ENCODE peak calls at places on chromosomes 7 and 10, in seven cellular contexts. Y is kidney epithelial cell; T is lower leg skin; E is psoas muscle; O is activated B cell treated with CpG ODN at 0.5 μM for 24 hours; F is GM13977; C is CD4-positive, alpha-beta T cell. Q is an unnamed sample.

GRCh38 chr10:33335550-33335799 is 1.0 kb upstream of the NRP1 start:
- DNase-seq in Y (no peak), T (no peak), E (no peak), O (no peak), F (peak), C (no peak), Q (no peak)

GRCh38 chr10:28734940-28735759 is 57.8 kb downstream of the BAMBI start:
- DNase-seq in Y (peak), T (peak), E (no peak), O (no peak), F (no peak), C (no peak), Q (no peak)

GRCh38 chr7:144786522-144786921 is 49.3 kb downstream of the TPK1 start:
- DNase-seq in Y (no peak), T (no peak), E (no peak), O (no peak), F (peak), C (no peak), Q (no peak)

GRCh38 chr10:89937494-89937893 is 236.1 kb downstream of the KIF20B start:
- DNase-seq in Y (no peak), T (no peak), E (no peak), O (no peak), F (no peak), C (no peak), Q (no peak)

GRCh38 chr7:102404005-102404861 is 8.1 kb downstream of the PRKRIP1 start:
- DNase-seq in Y (peak), T (no peak), E (no peak), O (no peak), F (peak), C (peak), Q (peak)

GRCh38 chr7:50474382-50475155 is 24.4 kb upstream of the FIGNL1 start:
- DNase-seq in Y (no peak), T (peak), E (no peak), O (no peak), F (no peak), C (no peak), Q (no peak)

GRCh38 chr7:143225047-143225446 is 3.2 kb downstream of the TAS2R40 start:
- DNase-seq in Y (no peak), T (no peak), E (no peak), O (no peak), F (no peak), C (no peak), Q (no peak)

GRCh38 chr7:18429547-18429946 is 66.0 kb upstream of the HDAC9 start:
- DNase-seq in Y (no peak), T (no peak), E (no peak), O (no peak), F (no peak), C (no peak), Q (no peak)

GRCh38 chr7:45697576-45698136 is 123.5 kb downstream of the ADCY1 start:
- DNase-seq in Y (no peak), T (no peak), E (no peak), O (no peak), F (no peak), C (no peak), Q (no peak)

GRCh38 chr10:34955391-34955790 is 134.8 kb downstream of the CUL2 start:
- DNase-seq in Y (no peak), T (no peak), E (no peak), O (no peak), F (no peak), C (no peak), Q (no peak)

GRCh38 chr10:73886085-73886529 is 11.8 kb upstream of the CAMK2G start:
- DNase-seq in Y (no peak), T (peak), E (peak), O (peak), F (peak), C (peak), Q (peak)

GRCh38 chr10:63547628-63548356 is 26.6 kb downstream of the REEP3 start:
- DNase-seq in Y (no peak), T (no peak), E (no peak), O (no peak), F (no peak), C (no peak), Q (no peak)

GRCh38 chr10:127908106-127908957 is 1.4 kb downstream of the PTPRE start:
- DNase-seq in Y (peak), T (peak), E (peak), O (no peak), F (no peak), C (no peak), Q (no peak)

GRCh38 chr10:71330789-71331404 is 11.8 kb downstream of the SLC29A3 start:
- DNase-seq in Y (no peak), T (no peak), E (no peak), O (no peak), F (no peak), C (no peak), Q (no peak)

GRCh38 chr10:113199459-113199858 is 249.4 kb downstream of the TCF7L2 start:
- DNase-seq in Y (peak), T (no peak), E (no peak), O (no peak), F (no peak), C (no peak), Q (no peak)

GRCh38 chr10:36759111-36759805 is 366.1 kb upstream of the ANKRD30A start:
- DNase-seq in Y (peak), T (no peak), E (no peak), O (no peak), F (no peak), C (no peak), Q (no peak)

GRCh38 chr10:86261933-86262665 is 104.5 kb downstream of the GRID1 start:
- DNase-seq in Y (no peak), T (peak), E (no peak), O (no peak), F (peak), C (no peak), Q (no peak)

GRCh38 chr10:44976352-44977198 is 2.0 kb downstream of the DEPP1 start:
- DNase-seq in Y (no peak), T (no peak), E (no peak), O (no peak), F (no peak), C (no peak), Q (no peak)
- TF ChIP-seq CTCF in Y (no peak), T (no peak), E (no peak), O (no peak), F (no peak), C (no peak), Q (no peak)

GRCh38 chr10:15898046-15898445 is 37.7 kb upstream of the MINDY3 start:
- DNase-seq in Y (no peak), T (no peak), E (no peak), O (no peak), F (no peak), C (no peak), Q (no peak)
- TF ChIP-seq CTCF in Y (peak), T (no peak), E (peak), O (no peak), F (peak), C (peak), Q (peak)

GRCh38 chr10:132479603-132480221 is 57.9 kb upstream of the INPP5A start:
- DNase-seq in Y (no peak), T (no peak), E (peak), O (no peak), F (no peak), C (no peak), Q (no peak)
- TF ChIP-seq CTCF in Y (no peak), T (no peak), E (no peak), O (no peak), F (no peak), C (no peak), Q (no peak)

GRCh38 chr10:95742529-95742884 is 13.5 kb upstream of the ENTPD1 start:
- DNase-seq in Y (no peak), T (no peak), E (no peak), O (no peak), F (no peak), C (no peak), Q (no peak)

GRCh38 chr10:95739046-95739445 is 16.9 kb upstream of the ENTPD1 start:
- DNase-seq in Y (no peak), T (no peak), E (no peak), O (no peak), F (no peak), C (no peak), Q (no peak)

GRCh38 chr10:95745487-95745886 is 10.5 kb upstream of the ENTPD1 start:
- DNase-seq in Y (no peak), T (no peak), E (no peak), O (no peak), F (peak), C (no peak), Q (no peak)

GRCh38 chr10:95742962-95743535 is 12.9 kb upstream of the ENTPD1 start:
- DNase-seq in Y (no peak), T (no peak), E (no peak), O (no peak), F (no peak), C (no peak), Q (no peak)

DNA sequence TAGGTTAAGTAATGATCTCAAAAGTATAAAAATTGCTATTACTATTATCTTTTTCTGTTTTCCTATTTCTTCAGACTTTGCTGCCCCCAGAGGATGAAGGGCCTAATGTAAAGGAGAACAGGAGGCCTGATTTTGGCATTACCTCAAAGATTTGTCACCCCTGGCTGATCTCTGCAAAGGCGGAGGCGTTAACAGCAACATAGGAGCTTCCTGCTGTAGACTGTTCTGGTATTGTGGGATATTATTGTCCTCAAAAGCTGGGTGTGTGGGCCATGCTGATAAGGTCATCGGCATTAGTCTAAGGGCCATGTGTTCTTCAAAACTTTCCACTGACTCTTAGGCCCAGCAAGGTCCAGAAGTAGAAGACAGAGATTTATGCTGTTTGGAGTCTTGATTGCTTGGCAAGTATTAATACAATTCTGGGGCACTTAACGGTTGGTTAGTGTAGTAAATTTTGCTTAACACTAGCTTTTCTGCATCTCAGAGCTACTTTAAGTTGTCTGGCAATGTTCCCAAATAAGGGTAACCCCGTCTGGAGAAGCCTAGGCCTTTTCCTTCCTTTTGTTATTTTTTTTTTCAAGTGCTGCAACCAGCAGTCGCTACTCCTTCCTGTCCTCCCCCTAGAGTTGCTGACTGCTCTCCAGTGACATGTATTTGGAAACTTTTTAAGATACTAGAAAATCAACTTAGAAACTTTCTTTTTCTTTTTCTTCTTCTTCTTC is 14.0 kb upstream of the ENTPD1 start:
- DNase-seq in Y (no peak), T (no peak), E (no peak), O (no peak), F (peak), C (no peak), Q (no peak)
- TF ChIP-seq CTCF in Y (no peak), T (no peak), E (no peak), O (no peak), F (peak), C (no peak), Q (no peak)

DNA sequence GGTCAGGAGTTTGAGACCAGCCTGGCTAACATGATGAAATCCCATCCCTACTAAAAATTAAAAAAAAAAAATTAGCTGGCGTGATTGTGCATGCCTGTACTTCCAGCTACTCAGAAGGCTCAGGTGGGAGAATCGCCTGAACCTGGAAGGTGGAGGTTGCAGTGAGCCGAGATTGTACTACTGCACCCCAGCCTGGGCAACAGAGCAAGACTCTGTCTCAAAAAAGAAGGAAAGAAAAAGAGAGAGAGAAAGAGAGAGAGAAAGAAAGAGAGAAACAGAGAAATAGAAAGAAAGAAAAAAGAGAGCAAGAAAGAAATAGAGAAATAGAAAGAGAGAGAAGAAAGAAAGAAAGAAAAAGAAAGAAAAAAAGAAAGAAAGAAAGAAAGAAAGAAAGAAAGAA is 292.8 kb upstream of the KLF6 start:
- DNase-seq in Y (no peak), T (no peak), E (no peak), O (no peak), F (no peak), C (no peak), Q (no peak)
- TF ChIP-seq CTCF in Y (no peak), T (no peak), E (no peak), O (no peak), F (no peak), C (no peak), Q (no peak)

GRCh38 chr7:75884401-75884800 is 5.6 kb downstream of the RHBDD2 start:
- DNase-seq in Y (no peak), T (no peak), E (no peak), O (no peak), F (no peak), C (no peak), Q (no peak)

GRCh38 chr7:75880242-75880641 is 1.4 kb downstream of the RHBDD2 start:
- DNase-seq in Y (no peak), T (no peak), E (no peak), O (no peak), F (no peak), C (no peak), Q (no peak)

GRCh38 chr7:75878769-75879596 is at the start of gene RHBDD2:
- DNase-seq in Y (peak), T (peak), E (peak), O (peak), F (peak), C (peak), Q (peak)

GRCh38 chr7:75879771-75880184 is 944 bp downstream of the RHBDD2 start:
- DNase-seq in Y (no peak), T (no peak), E (no peak), O (no peak), F (no peak), C (no peak), Q (no peak)

DNA sequence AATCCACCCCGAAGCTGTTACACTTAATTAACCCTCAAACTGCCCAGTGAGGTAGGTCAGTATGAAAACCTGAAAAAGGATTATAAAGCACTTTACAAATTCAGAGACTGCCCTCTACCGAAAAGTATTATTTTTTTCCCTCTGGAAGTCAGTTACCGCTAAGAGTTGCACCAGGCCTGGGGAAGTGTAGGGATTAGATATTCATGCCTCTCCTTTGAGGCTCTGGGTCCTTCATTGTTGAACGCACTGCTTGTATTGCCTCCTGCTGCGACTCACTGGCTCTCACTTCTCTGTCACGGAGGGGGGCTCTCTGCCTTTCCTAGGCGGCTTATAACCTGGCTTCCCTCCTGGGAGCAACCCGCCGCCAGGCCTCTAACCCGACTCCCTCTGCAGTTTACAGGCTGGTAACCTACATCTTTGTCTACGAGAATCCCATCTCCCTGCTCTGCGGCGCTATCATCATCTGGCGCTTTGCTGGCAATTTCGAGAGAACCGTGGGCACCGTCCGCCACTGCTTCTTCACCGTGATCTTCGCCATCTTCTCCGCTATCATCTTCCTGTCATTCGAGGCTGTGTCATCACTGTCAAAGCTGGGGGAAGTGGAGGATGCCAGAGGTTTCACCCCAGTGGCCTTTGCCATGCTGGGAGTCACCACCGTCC is 2.7 kb downstream of the RHBDD2 start:
- DNase-seq in Y (no peak), T (no peak), E (no peak), O (no peak), F (no peak), C (no peak), Q (no peak)
- TF ChIP-seq CTCF in Y (peak), T (no peak), E (no peak), O (no peak), F (no peak), C (no peak), Q (no peak)

GRCh38 chr10:125979976-125980375 is 83.6 kb downstream of the FANK1 start:
- DNase-seq in Y (no peak), T (no peak), E (no peak), O (no peak), F (no peak), C (no peak), Q (no peak)

GRCh38 chr10:125982256-125982948 is 86.0 kb downstream of the FANK1 start:
- DNase-seq in Y (peak), T (no peak), E (no peak), O (peak), F (peak), C (no peak), Q (no peak)

GRCh38 chr10:125983161-125983560 is 86.8 kb downstream of the FANK1 start:
- DNase-seq in Y (no peak), T (no peak), E (no peak), O (no peak), F (no peak), C (no peak), Q (no peak)

GRCh38 chr10:125980521-125980920 is 84.2 kb downstream of the FANK1 start:
- DNase-seq in Y (no peak), T (no peak), E (no peak), O (no peak), F (no peak), C (no peak), Q (no peak)

GRCh38 chr10:125977206-125977605 is 80.8 kb downstream of the FANK1 start:
- DNase-seq in Y (no peak), T (no peak), E (no peak), O (no peak), F (no peak), C (no peak), Q (no peak)
- TF ChIP-seq CTCF in Y (no peak), T (no peak), E (no peak), O (no peak), F (peak), C (no peak), Q (no peak)

GRCh38 chr7:65749039-65749438 is 123.8 kb upstream of the VKORC1L1 start:
- DNase-seq in Y (no peak), T (no peak), E (no peak), O (no peak), F (no peak), C (no peak), Q (no peak)

GRCh38 chr7:65749518-65749917 is 123.4 kb upstream of the VKORC1L1 start:
- DNase-seq in Y (no peak), T (no peak), E (no peak), O (no peak), F (no peak), C (no peak), Q (no peak)

GRCh38 chr7:65746398-65746669 is 126.5 kb upstream of the VKORC1L1 start:
- DNase-seq in Y (no peak), T (no peak), E (no peak), O (no peak), F (no peak), C (no peak), Q (no peak)

GRCh38 chr7:65750511-65751344 is 122.1 kb upstream of the VKORC1L1 start:
- DNase-seq in Y (peak), T (peak), E (peak), O (peak), F (peak), C (peak), Q (peak)
- TF ChIP-seq CTCF in Y (no peak), T (no peak), E (peak), O (no peak), F (no peak), C (no peak), Q (no peak)

Q was measured in CD14-positive monocyte.